ENCODE peak calls at places on chromosome 10, in five cellular contexts. I, H, D, O and P are unnamed samples. For H3K27me3, the result is how much of the 10 kb centered on the place peaks cover.

GRCh38 chr10:112461029-112461887 is 14.2 kb downstream of the VTI1A start:
- DNase-seq in O (no peak), I (no peak), H (no peak), D (no peak), P (no peak)

GRCh38 chr10:9111983-9112382 is 1057.5 kb downstream of the GATA3 start:
- DNase-seq in D (no peak), O (no peak), H (no peak), I (no peak), P (no peak)

GRCh38 chr10:48554668-48555067 is 50.2 kb downstream of the ARHGAP22 start:
- DNase-seq in D (no peak), O (no peak), I (no peak), H (no peak), P (no peak)

GRCh38 chr10:7942311-7942710 is 112.2 kb upstream of the GATA3 start:
- DNase-seq in D (no peak), I (no peak), H (no peak), O (no peak), P (no peak)

GRCh38 chr10:116038259-116038658 is 234.7 kb downstream of the GFRA1 start:
- DNase-seq in I (no peak), D (no peak), O (no peak), H (peak), P (peak)

GRCh38 chr10:3714957-3715356 is 70.1 kb downstream of the KLF6 start:
- DNase-seq in I (no peak), H (no peak), D (no peak), O (no peak), P (no peak)

GRCh38 chr10:128854965-128855364 is 612.1 kb upstream of the MGMT start:
- DNase-seq in I (peak), H (no peak), D (peak), O (peak), P (peak)

GRCh38 chr10:13993634-13994033 is 337.1 kb downstream of the FRMD4A start:
- DNase-seq in H (no peak), O (no peak), I (no peak), D (no peak), P (no peak)

GRCh38 chr10:16847644-16848043 is 30.4 kb upstream of the RSU1 start:
- DNase-seq in H (no peak), I (no peak), D (no peak), O (no peak), P (no peak)

GRCh38 chr10:127904931-127905622 is 1.8 kb upstream of the PTPRE start:
- DNase-seq in O (no peak), H (no peak), I (no peak), D (no peak), P (no peak)

GRCh38 chr10:106935978-106936451 is 228.5 kb downstream of the SORCS1 start:
- DNase-seq in I (no peak), O (no peak), H (no peak), D (no peak), P (no peak)

GRCh38 chr10:624605-625334 is 64.7 kb downstream of the DIP2C start:
- DNase-seq in D (no peak), I (peak), O (peak), H (no peak), P (peak)

GRCh38 chr10:101774589-101775272 is 1.2 kb downstream of the FGF8 start:
- DNase-seq in O (peak), H (no peak), D (peak), I (peak), P (no peak)
- H3K27me3 ChIP-seq in O (half or more), H (under half), D (half or more), I (half or more), P (under half)

GRCh38 chr10:62819521-62819920 is 3.4 kb upstream of the EGR2 start:
- DNase-seq in D (no peak), O (no peak), H (no peak), I (no peak), P (peak)

GRCh38 chr10:62818426-62819011 is 2.4 kb upstream of the EGR2 start:
- DNase-seq in I (peak), O (peak), D (no peak), H (no peak), P (peak)

GRCh38 chr10:62817120-62817762 is 1.1 kb upstream of the EGR2 start:
- DNase-seq in H (no peak), O (peak), I (peak), D (no peak), P (peak)

GRCh38 chr10:62816179-62817119 is at the start of gene EGR2:
- DNase-seq in H (peak), D (peak), I (peak), O (peak), P (peak)

GRCh38 chr10:62817763-62818425 is 1.7 kb upstream of the EGR2 start:
- DNase-seq in O (peak), D (peak), I (peak), H (no peak), P (peak)
- H3K27me3 ChIP-seq in O (under half), D (under half), I (half or more), H (under half), P (under half)

GRCh38 chr10:21501731-21502370 is 23.6 kb downstream of the SKIDA1 start:
- DNase-seq in D (no peak), H (no peak), O (no peak), I (peak), P (no peak)

GRCh38 chr10:21500578-21500910 is 24.9 kb downstream of the SKIDA1 start:
- DNase-seq in H (no peak), I (peak), O (no peak), D (no peak), P (no peak)

GRCh38 chr10:21501109-21501508 is 24.4 kb downstream of the SKIDA1 start:
- DNase-seq in D (no peak), H (no peak), I (peak), O (no peak), P (no peak)

GRCh38 chr10:21503580-21503979 is 21.9 kb downstream of the SKIDA1 start:
- DNase-seq in I (no peak), H (no peak), D (no peak), O (no peak), P (no peak)

DNA sequence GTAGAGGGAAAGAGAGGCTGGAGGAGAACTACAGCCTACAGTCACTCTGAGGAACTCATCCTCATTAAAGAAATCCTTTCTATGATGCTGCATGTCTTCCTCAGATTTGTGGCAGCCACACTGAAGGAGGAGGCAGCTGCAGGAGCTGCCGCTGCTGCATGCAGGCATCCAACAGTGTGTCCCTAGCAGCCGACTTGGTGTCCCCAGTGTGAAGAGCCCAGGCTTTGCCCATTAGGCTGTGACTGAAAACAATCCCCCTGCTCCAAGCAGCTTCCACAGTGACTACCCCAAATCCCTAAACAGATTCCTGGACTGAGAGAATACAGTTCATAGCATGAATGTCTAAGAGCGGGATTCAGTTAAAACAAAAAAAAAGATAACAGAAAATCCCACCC is 23.1 kb downstream of the SKIDA1 start:
- DNase-seq in D (no peak), O (no peak), H (no peak), I (peak), P (no peak)
- H3K27me3 ChIP-seq in D (under half), O (under half), H (under half), I (under half), P (under half)

GRCh38 chr10:61398730-61399129 is 54.5 kb downstream of the TMEM26 start:
- DNase-seq in D (no peak), O (no peak), H (no peak), I (no peak), P (no peak)
- H3K27me3 ChIP-seq in D (under half), O (under half), H (under half), I (under half), P (under half)

GRCh38 chr10:100569687-100570517 is 34.2 kb downstream of the HIF1AN start:
- DNase-seq in O (no peak), H (no peak), I (peak), D (no peak), P (no peak)

GRCh38 chr10:100567826-100568225 is 32.1 kb downstream of the HIF1AN start:
- DNase-seq in O (no peak), D (no peak), H (no peak), I (no peak), P (no peak)

GRCh38 chr10:100568937-100569336 is 33.2 kb downstream of the HIF1AN start:
- DNase-seq in H (no peak), O (no peak), D (no peak), I (no peak), P (no peak)

GRCh38 chr10:100570518-100570865 is 34.7 kb downstream of the HIF1AN start:
- DNase-seq in I (no peak), D (no peak), H (no peak), O (no peak), P (no peak)

GRCh38 chr10:100571069-100571817 is 35.5 kb downstream of the HIF1AN start:
- DNase-seq in H (no peak), I (no peak), O (no peak), D (no peak), P (no peak)
- H3K27me3 ChIP-seq in H (under half), I (half or more), O (under half), D (under half), P (under half)

GRCh38 chr10:123995461-123996131 is 97.8 kb downstream of the CHST15 start:
- DNase-seq in I (peak), D (peak), H (no peak), O (peak), P (peak)

GRCh38 chr10:123995082-123995460 is 98.3 kb downstream of the CHST15 start:
- DNase-seq in I (no peak), O (peak), D (no peak), H (no peak), P (no peak)

GRCh38 chr10:123993534-123994416 is 99.6 kb downstream of the CHST15 start:
- DNase-seq in D (no peak), O (peak), H (no peak), I (no peak), P (no peak)

GRCh38 chr10:123996302-123996701 is 97.1 kb downstream of the CHST15 start:
- DNase-seq in I (no peak), D (no peak), H (no peak), O (peak), P (no peak)

GRCh38 chr10:123994417-123995081 is 98.8 kb downstream of the CHST15 start:
- DNase-seq in I (peak), H (no peak), D (peak), O (peak), P (peak)
- H3K27me3 ChIP-seq in I (under half), H (under half), D (under half), O (under half), P (under half)

DNA sequence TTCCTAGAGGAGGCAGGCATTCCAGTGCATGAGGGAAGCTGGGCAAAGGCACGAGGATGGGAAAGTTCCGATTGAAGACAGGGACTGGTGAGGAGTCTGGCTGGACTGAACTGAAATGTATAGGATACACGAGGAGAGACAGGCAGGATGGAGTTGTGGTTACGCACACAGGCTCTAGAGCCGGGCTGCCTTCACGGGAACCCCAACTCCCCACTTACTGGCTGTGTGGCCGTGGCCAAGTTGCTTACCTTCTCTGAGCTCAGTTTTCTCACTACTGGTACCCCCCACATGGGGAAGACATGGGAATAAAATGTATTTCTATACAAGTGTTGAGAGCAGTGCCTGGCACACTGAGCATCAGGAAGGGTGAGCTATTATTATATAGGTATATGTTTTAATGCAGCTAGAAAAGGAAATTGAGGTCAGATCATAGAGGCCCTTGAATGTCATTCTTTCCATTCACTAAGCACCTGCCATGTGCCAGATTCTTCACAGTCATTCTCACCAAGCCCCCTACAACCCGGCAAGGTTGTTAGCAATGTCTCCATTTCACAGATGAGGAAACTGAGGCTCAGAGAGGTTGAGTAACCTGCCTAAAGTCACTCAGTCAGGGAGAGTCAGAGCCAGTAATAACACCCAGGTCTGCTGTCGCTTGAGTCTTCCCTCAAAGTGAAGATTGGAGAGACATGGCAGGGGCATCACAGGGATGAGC is 9.7 kb downstream of the CHST3 start:
- DNase-seq in D (no peak), O (no peak), I (no peak), H (no peak), P (no peak)
- H3K27me3 ChIP-seq in D (under half), O (under half), I (under half), H (under half), P (under half)

GRCh38 chr10:78700816-78701520 is 367.8 kb upstream of the ZMIZ1 start:
- DNase-seq in I (no peak), H (no peak), O (no peak), D (no peak), P (no peak)
- H3K27me3 ChIP-seq in I (under half), H (under half), O (under half), D (under half), P (under half)